ENCODE peak calls at places on chromosomes 5 and 9, in four cellular contexts. A is OCI-LY7, H is dorsolateral prefrontal cortex, E is IMR-90. U is an unnamed sample.
A peak's percentile ranks its signal among the peaks of the same experiment; 100 is the strongest.

GRCh38 chr5:68074048-68074632 is 141.4 kb upstream of the PIK3R1 start:
- DNase-seq in A (no peak), H (no peak), E (no peak), U (no peak)

GRCh38 chr9:79524266-79524665 is 47.5 kb upstream of the TLE4 start:
- DNase-seq in A (no peak), H (no peak), E (peak; percentile 60), U (no peak)

GRCh38 chr9:98994226-98995058 is 50.7 kb downstream of the COL15A1 start:
- DNase-seq in A (no peak), H (no peak), E (no peak), U (no peak)

GRCh38 chr5:43034591-43034968 is 5.5 kb downstream of the ANXA2R start:
- DNase-seq in A (peak; percentile 40), H (no peak), E (peak; percentile 85), U (peak; percentile 31)

GRCh38 chr9:1759009-1759408 is 256.1 kb upstream of the SMARCA2 start:
- DNase-seq in A (peak; percentile 14), H (no peak), E (no peak), U (no peak)

GRCh38 chr5:95426227-95426626 is 35.1 kb downstream of the FAM81B start:
- DNase-seq in A (no peak), H (no peak), E (no peak), U (no peak)

GRCh38 chr5:133232011-133232410 is 180.2 kb downstream of the HSPA4 start:
- DNase-seq in A (no peak), H (no peak), E (no peak), U (no peak)

GRCh38 chr9:132422574-132422973 is 12.6 kb downstream of the CFAP77 start:
- DNase-seq in A (no peak), H (no peak), E (no peak), U (no peak)

GRCh38 chr9:35906923-35907699 is 1.1 kb downstream of the HRCT1 start:
- DNase-seq in A (no peak), H (no peak), E (peak; percentile 75), U (no peak)

GRCh38 chr9:112145886-112146285 is 29.2 kb downstream of the SUSD1 start:
- DNase-seq in A (no peak), H (no peak), E (peak; percentile 11), U (no peak)

GRCh38 chr5:38554860-38555259 is 1.6 kb downstream of the LIFR start:
- DNase-seq in A (no peak), H (no peak), E (no peak), U (no peak)

GRCh38 chr5:149672701-149673455 is 57.2 kb upstream of the PPARGC1B start:
- DNase-seq in A (no peak), H (no peak), E (no peak), U (no peak)

GRCh38 chr5:148509893-148510292 is 126.1 kb downstream of the FBXO38 start:
- DNase-seq in A (no peak), H (no peak), E (no peak), U (no peak)

GRCh38 chr5:122515709-122516431 is 203.8 kb downstream of the SNCAIP start:
- DNase-seq in A (peak; percentile 24), H (no peak), E (peak; percentile 81), U (no peak)

GRCh38 chr5:178590924-178591423 is 781 bp upstream of the COL23A1 start:
- DNase-seq in A (no peak), H (no peak), E (peak; percentile 4), U (no peak)

GRCh38 chr5:38557309-38557710 is 864 bp upstream of the LIFR start:
- DNase-seq in A (no peak), H (peak; percentile 34), E (no peak), U (no peak)

GRCh38 chr5:78633710-78634109 is 14.9 kb downstream of the LHFPL2 start:
- DNase-seq in A (no peak), H (no peak), E (peak; percentile 84), U (no peak)

GRCh38 chr9:68914751-68915150 is 99.2 kb downstream of the PRKACG start:
- DNase-seq in A (no peak), H (no peak), E (no peak), U (no peak)

GRCh38 chr9:68913054-68913453 is 100.9 kb downstream of the PRKACG start:
- DNase-seq in A (no peak), H (no peak), E (no peak), U (no peak)

GRCh38 chr9:68907910-68908309 is 106.0 kb downstream of the PRKACG start:
- DNase-seq in A (no peak), H (no peak), E (no peak), U (no peak)

GRCh38 chr9:68912561-68912960 is 101.4 kb downstream of the PRKACG start:
- DNase-seq in A (no peak), H (no peak), E (no peak), U (no peak)
- H3K27ac ChIP-seq in A (no peak overlapping the region), H (no peak overlapping the region), E (no peak overlapping the region), U (no peak overlapping the region)

GRCh38 chr9:136570191-136570845 is 24.5 kb upstream of the NOTCH1 start:
- DNase-seq in A (no peak), H (no peak), E (no peak), U (no peak)

GRCh38 chr9:136567651-136568287 is 21.9 kb upstream of the NOTCH1 start:
- DNase-seq in A (no peak), H (no peak), E (peak; percentile 81), U (no peak)

GRCh38 chr9:136569526-136570148 is 23.8 kb upstream of the NOTCH1 start:
- DNase-seq in A (no peak), H (no peak), E (no peak), U (no peak)

GRCh38 chr9:136566899-136567298 is 21.1 kb upstream of the NOTCH1 start:
- DNase-seq in A (no peak), H (peak; percentile 72), E (no peak), U (no peak)

GRCh38 chr9:136568288-136569081 is 22.6 kb upstream of the NOTCH1 start:
- DNase-seq in A (no peak), H (no peak), E (no peak), U (no peak)
- H3K27ac ChIP-seq in A (no peak overlapping the region), H (no peak overlapping the region), E (peak overlapping the region; percentile 45), U (no peak overlapping the region)

GRCh38 chr9:69468380-69468779 is 143.4 kb downstream of the ENTREP1 start:
- DNase-seq in A (no peak), H (no peak), E (no peak), U (no peak)

GRCh38 chr9:69469136-69469535 is 144.1 kb downstream of the ENTREP1 start:
- DNase-seq in A (no peak), H (no peak), E (peak; percentile 28), U (no peak)

GRCh38 chr9:69471433-69471832 is 146.4 kb downstream of the ENTREP1 start:
- DNase-seq in A (no peak), H (no peak), E (peak; percentile 45), U (no peak)

GRCh38 chr9:69472101-69472625 is 147.1 kb downstream of the ENTREP1 start:
- DNase-seq in A (no peak), H (no peak), E (no peak), U (no peak)

DNA sequence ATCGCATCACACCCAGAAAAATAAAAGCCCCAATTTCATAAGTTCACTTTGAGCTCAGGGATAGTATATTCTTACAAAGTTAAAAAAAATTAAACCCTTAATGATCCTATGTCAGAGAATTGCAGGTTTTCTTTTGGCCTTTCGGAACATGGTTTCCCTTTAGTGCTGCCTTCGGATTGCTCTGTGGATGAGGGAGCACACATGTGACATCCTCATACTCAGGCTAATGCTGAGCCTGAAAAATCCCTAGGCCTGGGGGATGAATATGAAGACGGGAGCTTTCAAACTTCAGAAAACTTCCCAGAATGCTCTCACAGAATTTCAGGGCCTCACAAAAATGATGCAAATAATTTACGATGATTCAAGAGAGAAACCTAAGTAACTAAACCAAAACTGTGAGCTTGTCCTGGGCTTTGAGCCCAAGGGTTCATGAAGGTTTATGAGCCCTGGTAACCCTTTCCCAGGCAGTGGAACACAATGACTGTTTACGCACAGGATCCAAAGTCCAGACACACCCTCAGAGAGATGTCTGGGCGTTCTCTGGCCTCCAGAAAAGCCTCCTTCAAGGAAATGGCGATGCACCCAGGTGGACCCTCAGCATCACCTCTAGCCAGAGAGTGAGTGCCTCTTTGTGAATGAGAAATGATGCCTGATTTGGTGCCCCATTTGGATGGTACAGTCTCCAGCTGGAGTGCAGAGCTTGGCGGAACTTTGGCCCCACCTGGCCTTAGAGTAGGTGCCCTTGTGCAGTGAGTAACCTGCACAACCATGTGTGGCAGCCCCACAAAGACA is 145.4 kb downstream of the ENTREP1 start:
- DNase-seq in A (no peak), H (no peak), E (no peak), U (no peak)
- H3K27ac ChIP-seq in A (no peak overlapping the region), H (no peak overlapping the region), E (no peak overlapping the region), U (no peak overlapping the region)

GRCh38 chr9:115673599-115673998 is 480.0 kb upstream of the PAPPA start:
- DNase-seq in A (no peak), H (no peak), E (peak; percentile 75), U (no peak)
- H3K27ac ChIP-seq in A (no peak overlapping the region), H (no peak overlapping the region), E (peak overlapping the region; percentile 99), U (no peak overlapping the region)

GRCh38 chr5:171369056-171369455 is 18.6 kb upstream of the NPM1 start:
- DNase-seq in A (no peak), H (no peak), E (no peak), U (no peak)

GRCh38 chr5:171367424-171368370 is 20.0 kb upstream of the NPM1 start:
- DNase-seq in A (no peak), H (no peak), E (peak; percentile 50), U (no peak)

GRCh38 chr5:171366645-171367044 is 21.0 kb upstream of the NPM1 start:
- DNase-seq in A (no peak), H (no peak), E (no peak), U (no peak)

GRCh38 chr5:171371326-171371725 is 16.3 kb upstream of the NPM1 start:
- DNase-seq in A (no peak), H (no peak), E (no peak), U (no peak)

GRCh38 chr5:171369898-171370297 is 17.8 kb upstream of the NPM1 start:
- DNase-seq in A (no peak), H (no peak), E (no peak), U (no peak)
- H3K27ac ChIP-seq in A (no peak overlapping the region), H (no peak overlapping the region), E (no peak overlapping the region), U (no peak overlapping the region)

GRCh38 chr5:61273279-61273678 is 58.8 kb upstream of the ZSWIM6 start:
- DNase-seq in A (no peak), H (no peak), E (no peak), U (no peak)

GRCh38 chr5:61275841-61276240 is 56.2 kb upstream of the ZSWIM6 start:
- DNase-seq in A (no peak), H (no peak), E (peak; percentile 82), U (no peak)

GRCh38 chr5:61270510-61271165 is 61.4 kb upstream of the ZSWIM6 start:
- DNase-seq in A (no peak), H (no peak), E (no peak), U (no peak)

GRCh38 chr5:61274561-61274960 is 57.5 kb upstream of the ZSWIM6 start:
- DNase-seq in A (no peak), H (no peak), E (peak; percentile 60), U (no peak)

GRCh38 chr5:61272688-61273087 is 59.4 kb upstream of the ZSWIM6 start:
- DNase-seq in A (no peak), H (no peak), E (no peak), U (no peak)
- H3K27ac ChIP-seq in A (no peak overlapping the region), H (no peak overlapping the region), E (no peak overlapping the region), U (no peak overlapping the region)

DNA sequence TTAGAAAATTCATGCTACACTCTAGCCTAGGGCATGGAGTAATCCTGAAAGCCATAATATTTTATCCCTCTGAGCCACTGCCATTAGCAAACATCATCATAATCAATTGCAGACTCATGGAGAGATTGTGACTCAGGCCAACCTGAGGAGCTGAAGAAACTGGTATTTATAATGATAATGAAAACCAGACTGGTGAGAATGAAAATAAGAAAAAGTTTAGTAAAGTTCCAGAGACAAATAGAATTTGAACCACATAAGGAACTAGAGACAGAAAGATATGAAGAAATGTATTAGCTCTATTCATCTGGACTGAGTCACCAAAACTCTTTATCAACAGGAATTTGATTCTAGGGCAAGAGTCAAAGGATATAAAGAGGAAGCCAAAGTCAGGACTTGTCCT is 158.7 kb downstream of the DRD1 start:
- DNase-seq in A (no peak), H (no peak), E (peak; percentile 17), U (no peak)
- H3K27ac ChIP-seq in A (no peak overlapping the region), H (no peak overlapping the region), E (no peak overlapping the region), U (no peak overlapping the region)

U was measured in CD8-positive, alpha-beta memory T cell.